ENCODE peak calls at places on chromosome 15, in five cellular contexts. V is GM23338, F is BE2C, Z is AG10803, I is brain microvascular endothelial cell. Y is an unnamed sample.

GRCh38 chr15:88430051-88430450 is 37.1 kb downstream of the MRPL46 start:
- DNase-seq in V (no peak), I (no peak), F (no peak), Z (no peak), Y (no peak)

GRCh38 chr15:24986653-24987052 is 31.9 kb downstream of the SNRPN start:
- DNase-seq in Z (no peak), V (no peak), F (no peak), I (no peak), Y (no peak)

GRCh38 chr15:91132079-91132478 is 32.0 kb downstream of the SV2B start:
- DNase-seq in Z (no peak), F (no peak), I (no peak), V (no peak), Y (no peak)

GRCh38 chr15:89447676-89448075 is 48.7 kb downstream of the RHCG start:
- DNase-seq in V (no peak), F (no peak), I (no peak), Z (no peak), Y (no peak)

GRCh38 chr15:96330064-96330449 is 443 bp upstream of the NR2F2 start:
- DNase-seq in I (peak; percentile 72), V (peak; percentile 79), F (no peak), Z (peak; percentile 85), Y (peak; percentile 88)

GRCh38 chr15:99441871-99442267 is 123.9 kb upstream of the MEF2A start:
- DNase-seq in V (no peak), Z (no peak), I (no peak), F (no peak), Y (no peak)

GRCh38 chr15:100713163-100713867 is 110.9 kb downstream of the ASB7 start:
- DNase-seq in I (peak; percentile 77), Z (peak; percentile 74), V (no peak), F (no peak), Y (peak; percentile 75)

GRCh38 chr15:69145149-69145693 is 15.2 kb upstream of the GLCE start:
- DNase-seq in F (no peak), I (no peak), Z (no peak), V (no peak), Y (no peak)

GRCh38 chr15:82043726-82044372 is 2.0 kb downstream of the MEX3B start:
- DNase-seq in F (no peak), V (peak; percentile 62), Z (no peak), I (no peak), Y (no peak)

GRCh38 chr15:93243573-93243972 is 154.6 kb upstream of the RGMA start:
- DNase-seq in Z (no peak), I (no peak), V (no peak), F (no peak), Y (no peak)

GRCh38 chr15:19973718-19974117 is 567.9 kb downstream of the GOLGA6L6 start:
- DNase-seq in V (no peak), F (peak; percentile 11), I (no peak), Z (no peak), Y (no peak)

GRCh38 chr15:70781236-70781635 is 17.9 kb upstream of the UACA start:
- DNase-seq in I (no peak), V (peak; percentile 44), F (no peak), Z (no peak), Y (no peak)

GRCh38 chr15:47932829-47933696 is 187.7 kb upstream of the SLC24A5 start:
- DNase-seq in V (no peak), Z (no peak), F (no peak), I (no peak), Y (peak; percentile 3)

GRCh38 chr15:74443100-74443909 is 9.5 kb upstream of the SEMA7A start:
- DNase-seq in V (no peak), Z (peak; percentile 58), I (no peak), F (no peak), Y (no peak)

GRCh38 chr15:55786341-55786740 is 43.4 kb upstream of the PRTG start:
- DNase-seq in F (no peak), Z (no peak), I (no peak), V (peak; percentile 46), Y (no peak)

GRCh38 chr15:40104296-40104864 is 4.3 kb downstream of the BMF start:
- DNase-seq in I (no peak), Z (no peak), V (no peak), F (no peak), Y (no peak)

GRCh38 chr15:77542491-77543001 is 90.2 kb downstream of the LINGO1 start:
- DNase-seq in I (no peak), F (no peak), Z (peak; percentile 33), V (no peak), Y (no peak)

GRCh38 chr15:36832792-36833191 is 253.4 kb downstream of the CDIN1 start:
- DNase-seq in I (no peak), F (no peak), V (no peak), Z (peak; percentile 22), Y (no peak)
- TF ChIP-seq CTCF in I (no peak), F (no peak), V (no peak), Z (no peak), Y (no peak)

DNA sequence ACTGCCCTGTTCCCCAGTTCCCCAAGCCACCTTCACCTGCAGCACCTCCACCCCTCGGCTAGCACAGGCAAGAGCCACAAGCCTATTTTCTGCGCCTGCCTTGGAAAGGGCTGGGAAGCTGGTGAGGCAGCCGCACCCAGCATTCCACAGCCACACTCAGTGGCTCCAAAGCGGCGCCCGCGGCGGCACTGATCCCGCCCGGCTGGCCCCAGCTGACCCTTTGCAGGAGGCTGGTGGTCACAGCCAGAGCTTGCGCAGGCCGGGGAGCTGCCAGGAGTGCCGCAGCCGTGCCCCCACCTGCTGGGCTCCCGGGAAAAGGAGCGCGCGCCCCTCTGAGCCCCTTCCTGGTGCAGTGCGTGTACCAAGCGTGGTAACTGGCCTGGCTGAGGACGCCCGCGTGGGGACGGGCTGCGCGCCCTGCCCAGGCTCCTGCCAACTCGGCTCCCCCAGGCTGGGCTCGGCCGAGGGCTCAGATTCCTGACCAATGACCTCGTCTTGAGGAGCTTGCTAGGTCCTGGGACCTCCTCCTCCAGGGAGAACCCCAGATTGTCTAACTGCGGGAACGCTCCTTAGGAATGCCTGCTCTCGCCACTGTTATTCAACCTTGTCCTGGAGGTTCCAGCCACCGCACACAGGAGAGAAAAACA is 13.3 kb downstream of the GRAMD2A start:
- DNase-seq in Z (peak; percentile 36), V (peak; percentile 86), F (no peak), I (no peak), Y (peak; percentile 13)
- H3K4me3 ChIP-seq in Z (peak overlapping the region; percentile 39), V (peak overlapping the region; percentile 65), F (peak overlapping the region; percentile 13), I (peak overlapping the region; percentile 22), Y (peak overlapping the region; percentile 14)

GRCh38 chr15:34620122-34620521 is 36.7 kb upstream of the GOLGA8B start:
- DNase-seq in I (no peak), V (no peak), F (no peak), Z (no peak), Y (no peak)

GRCh38 chr15:34613997-34614396 is 30.5 kb upstream of the GOLGA8B start:
- DNase-seq in F (no peak), V (no peak), I (no peak), Z (no peak), Y (no peak)

GRCh38 chr15:34618073-34618472 is 34.6 kb upstream of the GOLGA8B start:
- DNase-seq in I (no peak), F (no peak), Z (no peak), V (no peak), Y (no peak)

GRCh38 chr15:34619151-34619550 is 35.7 kb upstream of the GOLGA8B start:
- DNase-seq in F (no peak), V (no peak), Z (no peak), I (no peak), Y (no peak)

GRCh38 chr15:34616613-34617012 is 33.2 kb upstream of the GOLGA8B start:
- DNase-seq in F (peak; percentile 20), V (peak; percentile 11), I (peak; percentile 62), Z (peak; percentile 37), Y (peak; percentile 42)
- TF ChIP-seq CTCF in F (peak; percentile 31), V (peak; percentile 47), I (peak; percentile 57), Z (peak; percentile 39), Y (peak; percentile 21)

DNA sequence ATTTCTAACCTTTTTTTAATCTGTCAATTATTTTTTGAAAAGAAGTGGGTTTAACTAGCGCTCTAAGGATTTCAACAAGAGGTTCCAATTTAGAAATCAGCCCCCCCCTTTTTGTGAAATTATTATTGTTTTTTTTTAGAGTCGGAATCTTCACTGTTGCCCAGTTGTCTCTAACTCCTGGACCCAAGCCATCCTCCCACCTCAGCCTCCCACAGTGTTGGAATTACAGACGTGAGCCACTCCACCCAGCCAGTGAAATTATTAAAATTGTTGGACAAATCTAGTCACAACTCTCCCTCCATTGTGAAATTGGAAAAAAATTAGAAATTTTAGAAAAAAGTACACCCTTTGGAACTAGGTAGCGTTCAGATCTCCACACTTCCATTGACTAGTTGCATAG is 2.5 kb downstream of the AKAP13 start:
- DNase-seq in F (no peak), I (no peak), V (no peak), Z (no peak), Y (no peak)
- H3K4me3 ChIP-seq in F (no peak overlapping the region), I (no peak overlapping the region), V (no peak overlapping the region), Z (no peak overlapping the region), Y (peak overlapping the region; percentile 82)

DNA sequence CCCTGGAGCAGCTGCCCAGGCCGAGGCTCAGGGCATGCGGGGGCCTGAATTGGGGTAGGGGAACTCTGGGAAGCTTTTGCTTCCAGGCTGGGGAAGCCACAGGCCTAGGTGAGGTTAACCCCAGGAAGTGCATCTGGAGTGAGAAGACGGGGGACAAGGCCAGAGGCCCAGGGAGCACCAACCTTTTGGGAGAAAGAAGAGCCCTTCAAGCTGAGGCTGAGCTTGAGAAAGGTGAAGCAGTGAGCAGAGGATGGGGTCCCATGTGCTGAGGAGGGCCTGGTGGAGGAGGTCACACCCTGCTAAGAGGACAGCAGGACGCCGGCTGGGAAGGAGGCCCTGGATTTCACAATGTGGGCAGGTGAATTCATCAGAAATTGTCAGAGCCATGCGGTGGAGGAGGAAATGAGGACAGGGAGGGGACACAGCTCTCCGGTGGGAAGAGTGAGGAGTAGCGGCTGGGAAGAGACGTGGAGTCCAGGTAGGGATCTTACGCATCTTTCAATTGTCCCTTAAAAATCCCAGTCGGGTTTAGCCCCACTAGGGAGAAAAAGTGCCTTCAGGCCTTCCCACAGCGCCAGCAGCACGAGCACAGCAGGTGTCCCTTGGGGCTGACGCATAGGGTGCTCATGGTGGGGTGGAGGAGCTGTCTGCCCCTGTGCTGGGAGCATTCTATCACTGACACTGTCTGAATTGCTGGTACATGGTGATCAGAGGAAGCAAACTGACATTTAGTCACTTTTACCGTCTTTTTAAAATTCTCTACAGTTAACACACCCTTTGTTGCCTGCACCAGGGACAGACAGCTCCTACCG is 50.9 kb downstream of the HCN4 start:
- DNase-seq in I (no peak), V (no peak), Z (no peak), F (no peak), Y (no peak)
- TF ChIP-seq CTCF in I (no peak), V (no peak), Z (no peak), F (no peak), Y (no peak)